ENCODE peak calls at places on chromosomes 16 and 17, in eight cellular contexts. B is CD8-positive, alpha-beta T cell; S is tibial artery; H is tibial nerve; E is CD4-positive, CD25-positive, alpha-beta regulatory T cell; X is neural progenitor cell; Z is aorta; F is H9. A is an unnamed sample. For H3K27me3 and H3K9me3, the result is how much of the 10 kb centered on the place peaks cover.

GRCh38 chr16:86772231-86772510 is 193.8 kb downstream of the FOXL1 start:
- DNase-seq in B (no peak), S (no peak), H (no peak), E (no peak), X (no peak), Z (no peak), F (no peak), A (no peak)

GRCh38 chr17:56832446-56832845 is 1.3 kb downstream of the C17orf67 start:
- DNase-seq in B (no peak), S (no peak), H (no peak), E (no peak), X (no peak), Z (no peak), F (no peak), A (no peak)

GRCh38 chr17:57114085-57114673 is 29.1 kb downstream of the AKAP1 start:
- DNase-seq in B (peak), S (no peak), H (no peak), E (peak), X (peak), Z (peak), F (peak), A (peak)

GRCh38 chr17:66548659-66549311 is 246.4 kb downstream of the PRKCA start:
- DNase-seq in B (no peak), S (no peak), H (no peak), E (no peak), X (no peak), Z (no peak), F (no peak), A (no peak)

GRCh38 chr16:23434380-23434779 is 18.6 kb downstream of the COG7 start:
- DNase-seq in B (no peak), S (no peak), H (no peak), E (peak), X (peak), Z (no peak), F (no peak), A (no peak)

GRCh38 chr16:11205065-11205699 is 50.8 kb downstream of the SOCS1 start:
- DNase-seq in B (no peak), S (no peak), H (no peak), E (no peak), X (no peak), Z (no peak), F (no peak), A (no peak)

GRCh38 chr17:3894927-3895343 is 2.1 kb upstream of the CAMKK1 start:
- DNase-seq in B (no peak), S (no peak), H (no peak), E (no peak), X (no peak), Z (no peak), F (no peak), A (no peak)

GRCh38 chr17:19343671-19344151 is 18.8 kb downstream of the B9D1 start:
- DNase-seq in B (no peak), S (peak), H (no peak), E (no peak), X (no peak), Z (no peak), F (peak), A (no peak)

GRCh38 chr17:49987681-49988441 is 7.2 kb downstream of the DLX3 start:
- DNase-seq in B (peak), S (peak), H (no peak), E (no peak), X (peak), Z (peak), F (peak), A (no peak)

GRCh38 chr16:77657016-77657415 is 65.3 kb upstream of the NUDT7 start:
- DNase-seq in B (no peak), S (no peak), H (no peak), E (no peak), X (peak), Z (no peak), F (peak), A (no peak)

GRCh38 chr16:49848530-49848929 is 7.4 kb downstream of the ZNF423 start:
- DNase-seq in B (no peak), S (no peak), H (no peak), E (no peak), X (no peak), Z (no peak), F (no peak), A (no peak)

GRCh38 chr17:57245786-57246185 is 10.5 kb upstream of the MSI2 start:
- DNase-seq in B (no peak), S (no peak), H (no peak), E (no peak), X (no peak), Z (no peak), F (no peak), A (no peak)

GRCh38 chr16:81711609-81712329 is 67.3 kb upstream of the PLCG2 start:
- DNase-seq in B (no peak), S (no peak), H (no peak), E (no peak), X (peak), Z (peak), F (peak), A (no peak)

GRCh38 chr17:57521606-57522435 is 223.3 kb downstream of the CCDC182 start:
- DNase-seq in B (no peak), S (no peak), H (no peak), E (no peak), X (no peak), Z (no peak), F (no peak), A (no peak)

GRCh38 chr17:9472094-9472493 is 103.5 kb downstream of the STX8 start:
- DNase-seq in B (no peak), S (no peak), H (no peak), E (no peak), X (no peak), Z (no peak), F (no peak), A (no peak)

GRCh38 chr16:56657555-56658430 is at the start of gene MT1F:
- DNase-seq in B (peak), S (peak), H (peak), E (peak), X (peak), Z (peak), F (peak), A (peak)

GRCh38 chr16:46731691-46732555 is 16.2 kb downstream of the MYLK3 start:
- DNase-seq in B (no peak), S (no peak), H (no peak), E (no peak), X (no peak), Z (no peak), F (no peak), A (no peak)

GRCh38 chr17:40791808-40792436 is 7.8 kb downstream of the KRT28 start:
- DNase-seq in B (no peak), S (no peak), H (no peak), E (no peak), X (peak), Z (no peak), F (no peak), A (no peak)

GRCh38 chr17:19507673-19508326 is 25.9 kb upstream of the SLC47A1 start:
- DNase-seq in B (peak), S (peak), H (peak), E (peak), X (peak), Z (peak), F (peak), A (peak)

GRCh38 chr17:1545618-1546017 is 17.0 kb downstream of the PITPNA start:
- DNase-seq in B (no peak), S (no peak), H (no peak), E (no peak), X (no peak), Z (no peak), F (no peak), A (no peak)

GRCh38 chr17:30376621-30377452 is 1.9 kb upstream of the CPD start:
- DNase-seq in B (no peak), S (no peak), H (no peak), E (no peak), X (no peak), Z (no peak), F (no peak), A (no peak)

GRCh38 chr17:5662409-5663150 is 78.3 kb upstream of the NLRP1 start:
- DNase-seq in B (no peak), S (peak), H (no peak), E (no peak), X (no peak), Z (no peak), F (no peak), A (no peak)

GRCh38 chr17:42414782-42415409 is 8.2 kb downstream of the CAVIN1 start:
- DNase-seq in B (peak), S (no peak), H (no peak), E (no peak), X (no peak), Z (no peak), F (peak), A (peak)

GRCh38 chr17:50663812-50664374 is 29.2 kb downstream of the ABCC3 start:
- DNase-seq in B (no peak), S (no peak), H (no peak), E (no peak), X (no peak), Z (peak), F (no peak), A (no peak)

GRCh38 chr17:46910179-46910927 is 12.6 kb upstream of the GOSR2 start:
- DNase-seq in B (no peak), S (no peak), H (no peak), E (no peak), X (no peak), Z (no peak), F (no peak), A (no peak)

GRCh38 chr17:7834554-7834890 is 505 bp downstream of the KDM6B start:
- DNase-seq in B (no peak), S (peak), H (peak), E (peak), X (no peak), Z (peak), F (peak), A (peak)

GRCh38 chr17:59963738-59964454 is 644 bp downstream of the RNFT1 start:
- DNase-seq in B (peak), S (peak), H (no peak), E (peak), X (peak), Z (peak), F (no peak), A (peak)

GRCh38 chr17:9032583-9032982 is 11.3 kb downstream of the NTN1 start:
- DNase-seq in B (no peak), S (peak), H (no peak), E (no peak), X (no peak), Z (no peak), F (no peak), A (no peak)

GRCh38 chr17:79322216-79323123 is 247.8 kb downstream of the ENGASE start:
- DNase-seq in B (no peak), S (no peak), H (no peak), E (no peak), X (no peak), Z (peak), F (no peak), A (no peak)

GRCh38 chr17:81870155-81870977 is 771 bp downstream of the ARHGDIA start:
- DNase-seq in B (peak), S (no peak), H (no peak), E (no peak), X (peak), Z (peak), F (peak), A (no peak)

GRCh38 chr17:65967372-65967771 is 224.6 kb downstream of the CEP112 start:
- DNase-seq in B (no peak), S (no peak), H (no peak), E (no peak), X (no peak), Z (no peak), F (no peak), A (no peak)

GRCh38 chr17:30922235-30922993 is 669 bp downstream of the ADAP2 start:
- DNase-seq in B (no peak), S (peak), H (no peak), E (no peak), X (peak), Z (peak), F (peak), A (no peak)

GRCh38 chr16:12340151-12340733 is 363.7 kb downstream of the SNX29 start:
- DNase-seq in B (no peak), S (peak), H (no peak), E (no peak), X (peak), Z (no peak), F (peak), A (no peak)

GRCh38 chr16:89706446-89707260 is 5.1 kb upstream of the SPATA2L start:
- DNase-seq in B (no peak), S (no peak), H (no peak), E (no peak), X (no peak), Z (no peak), F (no peak), A (no peak)
- H3K27me3 ChIP-seq in B (under half), S (under half), H (under half), E (under half), X (under half), Z (under half), F (under half), A (under half)

GRCh38 chr16:53911506-53911905 is 207.6 kb downstream of the FTO start:
- DNase-seq in B (no peak), S (no peak), H (no peak), E (no peak), X (no peak), Z (no peak), F (no peak), A (no peak)

GRCh38 chr16:53912155-53912554 is 208.2 kb downstream of the FTO start:
- DNase-seq in B (no peak), S (no peak), H (no peak), E (no peak), X (no peak), Z (no peak), F (no peak), A (peak)

GRCh38 chr16:53913920-53914319 is 210.0 kb downstream of the FTO start:
- DNase-seq in B (no peak), S (no peak), H (no peak), E (no peak), X (no peak), Z (no peak), F (no peak), A (no peak)

GRCh38 chr16:53913082-53913870 is 209.3 kb downstream of the FTO start:
- DNase-seq in B (no peak), S (no peak), H (no peak), E (no peak), X (no peak), Z (no peak), F (no peak), A (no peak)

DNA sequence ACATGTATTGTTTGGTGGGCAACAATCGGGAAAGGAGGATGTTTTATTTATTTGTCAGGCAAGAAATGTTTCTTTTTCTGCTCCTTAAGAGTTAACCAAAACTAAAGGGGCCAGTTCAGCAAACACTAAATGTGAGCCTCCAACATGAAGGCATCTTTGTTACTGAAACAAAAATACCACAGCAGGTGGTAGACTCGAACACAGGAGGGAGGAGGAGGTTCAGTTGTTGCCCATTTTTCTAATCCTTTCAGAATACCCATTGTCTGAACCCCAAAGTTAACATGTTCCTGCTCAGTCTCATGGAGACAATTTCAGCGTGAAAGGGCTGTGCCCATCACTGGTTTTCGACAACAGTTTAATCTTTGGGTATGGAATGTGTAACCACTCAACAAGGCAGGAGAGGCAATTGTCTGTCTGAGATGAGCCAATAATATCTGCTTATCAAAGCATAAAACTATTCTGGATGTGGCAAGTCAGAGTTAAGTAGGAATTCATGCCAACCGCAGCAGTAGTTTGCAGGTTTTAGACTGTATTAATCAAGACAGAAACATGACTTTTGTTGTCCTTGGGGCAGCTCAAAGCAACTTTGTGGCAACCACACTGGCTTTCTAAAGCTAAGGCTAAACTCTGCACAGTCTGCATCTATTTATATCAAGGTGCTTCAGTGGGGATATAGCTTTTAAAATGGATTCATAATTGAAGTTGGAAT is 211.7 kb downstream of the FTO start:
- DNase-seq in B (no peak), S (no peak), H (no peak), E (no peak), X (peak), Z (no peak), F (no peak), A (no peak)
- H3K27ac ChIP-seq in B (no peak), S (no peak), H (no peak), E (no peak), X (no peak), Z (no peak), F (no peak), A (no peak)

GRCh38 chr16:84892097-84892496 is 72.3 kb downstream of the CRISPLD2 start:
- DNase-seq in B (no peak), S (no peak), H (no peak), E (no peak), X (no peak), Z (no peak), F (no peak), A (no peak)

GRCh38 chr16:84893467-84893848 is 73.7 kb downstream of the CRISPLD2 start:
- DNase-seq in B (no peak), S (no peak), H (no peak), E (no peak), X (no peak), Z (no peak), F (no peak), A (no peak)

GRCh38 chr16:84895016-84895415 is 75.2 kb downstream of the CRISPLD2 start:
- DNase-seq in B (no peak), S (no peak), H (no peak), E (no peak), X (no peak), Z (no peak), F (no peak), A (no peak)

GRCh38 chr16:84891149-84891795 is 71.5 kb downstream of the CRISPLD2 start:
- DNase-seq in B (no peak), S (no peak), H (no peak), E (no peak), X (peak), Z (no peak), F (no peak), A (no peak)

DNA sequence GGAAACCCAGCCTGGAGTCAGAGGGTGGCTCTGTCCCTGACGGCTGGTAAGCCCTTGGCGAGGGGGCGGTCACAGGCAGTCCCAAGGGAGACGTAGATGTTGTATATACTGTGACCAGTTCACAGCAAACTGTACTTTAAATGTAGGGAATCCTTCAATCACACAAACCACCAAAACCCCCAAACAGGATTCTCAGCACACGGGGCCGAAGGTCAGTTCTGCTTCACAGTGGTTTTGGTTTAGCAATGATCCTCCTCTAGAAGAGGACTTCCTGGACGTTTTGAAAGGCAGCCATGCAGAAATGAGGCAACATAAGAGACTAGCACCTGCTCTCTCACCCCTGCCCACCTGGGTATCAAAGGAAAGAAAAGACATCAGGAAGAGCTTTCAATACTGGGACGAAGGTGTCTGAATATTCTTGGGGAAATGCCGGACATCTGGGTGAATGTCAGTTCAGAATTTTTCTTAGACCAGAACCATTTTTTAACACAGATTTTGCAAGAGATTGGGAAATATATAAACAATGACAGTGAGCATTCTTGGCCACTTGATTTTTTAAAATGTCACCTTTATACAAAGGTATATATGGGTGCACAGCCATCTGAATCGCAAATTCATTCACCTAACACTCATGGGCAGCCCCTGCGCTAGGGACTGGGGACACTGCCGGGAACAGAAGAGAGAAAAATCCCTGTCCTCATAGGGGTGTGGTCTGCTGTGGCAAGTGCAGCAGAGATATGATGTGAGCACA is 74.2 kb downstream of the CRISPLD2 start:
- DNase-seq in B (no peak), S (no peak), H (no peak), E (no peak), X (no peak), Z (no peak), F (no peak), A (no peak)
- H3K9me3 ChIP-seq in B (under half), S (under half), H (under half), E (under half), X (under half), Z (under half), F (under half), A (under half)

DNA sequence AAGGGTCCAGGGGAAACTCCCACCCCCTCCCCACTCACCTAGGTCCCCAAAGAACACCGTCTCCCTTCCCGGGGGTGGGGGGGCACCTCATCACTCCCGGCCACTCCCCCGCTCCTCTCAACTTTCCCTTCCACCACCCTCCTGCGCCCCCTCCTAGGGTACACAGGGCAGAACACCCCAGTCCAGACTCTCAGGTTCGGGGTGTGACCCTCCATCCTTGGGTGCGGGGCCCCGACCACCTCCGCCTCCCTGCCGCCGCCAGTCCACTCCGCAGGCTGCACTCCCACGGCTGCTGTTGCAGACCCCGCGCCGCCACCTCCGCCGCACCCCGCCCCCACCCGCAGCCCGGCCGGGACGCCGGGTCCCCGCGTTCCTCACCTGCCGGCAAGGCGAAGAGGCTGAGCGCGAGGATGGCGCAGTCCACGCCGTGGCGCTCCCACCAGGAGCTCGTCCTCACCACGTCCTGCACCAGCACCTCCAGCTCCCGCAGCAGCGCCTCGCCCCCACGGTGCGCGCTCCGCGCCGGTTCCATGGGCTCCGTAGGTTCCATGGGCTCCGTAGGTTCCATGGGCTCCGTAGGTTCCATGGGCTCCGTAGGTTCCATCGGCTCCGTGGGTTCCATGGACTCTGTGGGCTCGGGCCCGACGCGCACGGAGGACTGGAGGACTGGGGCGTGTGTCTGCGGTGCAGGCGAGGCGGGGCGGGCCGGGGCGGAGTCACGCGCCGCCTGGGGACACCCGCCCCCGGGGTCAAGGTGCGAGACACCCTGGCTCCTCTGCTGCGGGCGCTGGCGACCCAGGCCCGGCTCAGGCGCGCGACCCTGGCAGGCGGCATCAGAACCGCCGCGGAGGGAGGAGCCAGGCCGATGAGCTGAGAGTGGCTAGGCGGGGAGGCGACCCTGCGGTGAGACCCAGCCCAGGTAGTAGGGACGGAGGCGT is at the start of gene FADS6:
- DNase-seq in B (no peak), S (no peak), H (no peak), E (no peak), X (peak), Z (no peak), F (no peak), A (no peak)
- H3K27me3 ChIP-seq in B (under half), S (under half), H (under half), E (under half), X (half or more), Z (under half), F (under half), A (under half)

GRCh38 chr17:37089998-37090397 is 141.2 kb downstream of the AATF start:
- DNase-seq in B (peak), S (no peak), H (no peak), E (no peak), X (no peak), Z (no peak), F (no peak), A (peak)
- H3K27ac ChIP-seq in B (peak), S (no peak), H (peak), E (peak), X (no peak), Z (no peak), F (no peak), A (peak)

GRCh38 chr16:69049146-69049545 is 56.3 kb upstream of the HAS3 start:
- DNase-seq in B (no peak), S (no peak), H (no peak), E (no peak), X (no peak), Z (no peak), F (no peak), A (no peak)

GRCh38 chr16:69057400-69058378 is 47.8 kb upstream of the HAS3 start:
- DNase-seq in B (no peak), S (no peak), H (no peak), E (no peak), X (no peak), Z (no peak), F (no peak), A (no peak)

GRCh38 chr16:69055003-69055402 is 50.5 kb upstream of the HAS3 start:
- DNase-seq in B (no peak), S (no peak), H (no peak), E (no peak), X (no peak), Z (no peak), F (no peak), A (no peak)
- H3K9me3 ChIP-seq in B (under half), S (under half), H (under half), E (under half), X (under half), Z (under half), F (under half), A (under half)

A was measured in CD4-positive, alpha-beta T cell.